ENCODE peak calls at places on chromosomes 3 and 15, in six cellular contexts. B is fibroblast of lung, X is GM23338, W is RWPE2, M is A549, A is breast epithelium. O is an unnamed sample.

GRCh38 chr3:142243134-142243533 is 17.7 kb upstream of the GK5 start:
- DNase-seq in A (no peak), X (peak), B (no peak), W (no peak), M (no peak), O (no peak)

GRCh38 chr3:88219138-88219792 is 69.5 kb downstream of the C3orf38 start:
- DNase-seq in M (peak), B (peak), X (peak), W (no peak), A (no peak), O (no peak)

GRCh38 chr15:92669432-92669831 is 13.9 kb upstream of the FAM174B start:
- DNase-seq in A (no peak), B (no peak), M (no peak), X (no peak), W (no peak), O (no peak)

GRCh38 chr15:36251450-36251849 is 328.0 kb upstream of the CDIN1 start:
- DNase-seq in X (peak), B (peak), W (no peak), A (no peak), M (no peak), O (no peak)

GRCh38 chr3:53084310-53085001 is 38.6 kb upstream of the SFMBT1 start:
- DNase-seq in W (no peak), X (no peak), B (no peak), M (no peak), A (peak), O (no peak)

GRCh38 chr3:145124886-145125285 is 1036.1 kb downstream of the PLOD2 start:
- DNase-seq in B (no peak), X (no peak), W (no peak), A (no peak), M (no peak), O (no peak)

GRCh38 chr3:106204160-106204868 is 335.5 kb upstream of the CBLB start:
- DNase-seq in A (no peak), B (no peak), X (no peak), W (no peak), M (no peak), O (no peak)

GRCh38 chr3:122564155-122564912 is at the start of the genes DTX3L and PARP9:
- DNase-seq in A (peak), X (peak), W (peak), M (peak), B (peak), O (peak)

GRCh38 chr15:69861331-69862171 is 236.2 kb downstream of the TLE3 start:
- DNase-seq in A (no peak), B (no peak), W (no peak), X (no peak), M (no peak), O (no peak)

GRCh38 chr3:41710646-41711388 is 251.1 kb downstream of the ULK4 start:
- DNase-seq in M (peak), B (peak), W (no peak), X (peak), A (no peak), O (no peak)

GRCh38 chr3:48548731-48549705 is 7.6 kb downstream of the PFKFB4 start:
- DNase-seq in A (peak), M (peak), B (peak), X (peak), W (peak), O (peak)

GRCh38 chr15:95174880-95175279 is 943.5 kb downstream of the MCTP2 start:
- DNase-seq in A (no peak), X (no peak), M (no peak), W (no peak), B (peak), O (no peak)

GRCh38 chr15:60218256-60218655 is 179.5 kb downstream of the ANXA2 start:
- DNase-seq in B (no peak), M (no peak), W (no peak), A (no peak), X (no peak), O (no peak)

GRCh38 chr15:62120776-62121175 is 44.3 kb downstream of the C2CD4B start:
- DNase-seq in M (no peak), B (no peak), A (no peak), W (no peak), X (no peak), O (no peak)

GRCh38 chr15:101266034-101266433 is 11.3 kb downstream of the SELENOS start:
- DNase-seq in M (no peak), X (no peak), A (no peak), B (peak), W (no peak), O (peak)

GRCh38 chr3:195893516-195893915 is 14.8 kb downstream of the TNK2 start:
- DNase-seq in B (no peak), M (no peak), X (no peak), W (no peak), A (no peak), O (no peak)

GRCh38 chr15:54859982-54860381 is 336.8 kb downstream of the RSL24D1 start:
- DNase-seq in W (no peak), X (no peak), A (no peak), M (no peak), B (no peak), O (no peak)

GRCh38 chr3:183265713-183266417 is 12.8 kb downstream of the B3GNT5 start:
- DNase-seq in X (peak), W (peak), A (no peak), B (peak), M (peak), O (no peak)

GRCh38 chr3:149777414-149778214 is 14.7 kb downstream of the ANKUB1 start:
- DNase-seq in B (no peak), M (no peak), W (no peak), A (no peak), X (peak), O (no peak)

DNA sequence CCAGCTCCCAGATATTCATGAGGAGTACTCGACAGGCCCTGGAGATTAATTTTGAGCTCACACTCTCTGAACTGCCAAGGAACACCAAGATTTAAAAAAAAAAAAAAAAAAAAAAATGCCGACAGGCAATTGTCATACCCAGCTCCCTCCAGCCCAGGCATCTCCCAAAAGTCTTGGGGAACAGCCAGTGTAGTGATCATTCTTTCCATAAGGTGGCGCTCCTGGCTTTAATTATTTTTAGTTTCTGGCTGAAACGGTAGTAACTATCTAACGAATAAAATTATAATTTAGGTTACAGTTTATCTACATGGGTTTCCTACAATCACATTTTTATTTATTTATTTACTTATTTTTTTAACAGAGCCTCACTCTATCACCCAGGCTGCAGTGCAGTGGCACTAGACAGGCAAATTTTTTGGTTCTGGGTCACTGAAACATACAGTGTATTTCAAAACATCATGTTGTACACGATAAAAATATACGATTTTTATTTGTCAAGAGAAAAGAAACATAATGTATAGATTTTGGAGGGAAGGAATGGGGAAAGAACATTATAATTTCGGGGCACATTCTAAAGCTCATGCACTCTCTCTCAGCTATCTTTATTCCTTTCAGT is 157.3 kb downstream of the ADAMTS9 start:
- DNase-seq in A (peak), M (peak), B (peak), W (no peak), X (peak), O (peak)
- TF ChIP-seq CTCF in A (peak), M (peak), B (peak), W (peak), X (peak), O (peak)

DNA sequence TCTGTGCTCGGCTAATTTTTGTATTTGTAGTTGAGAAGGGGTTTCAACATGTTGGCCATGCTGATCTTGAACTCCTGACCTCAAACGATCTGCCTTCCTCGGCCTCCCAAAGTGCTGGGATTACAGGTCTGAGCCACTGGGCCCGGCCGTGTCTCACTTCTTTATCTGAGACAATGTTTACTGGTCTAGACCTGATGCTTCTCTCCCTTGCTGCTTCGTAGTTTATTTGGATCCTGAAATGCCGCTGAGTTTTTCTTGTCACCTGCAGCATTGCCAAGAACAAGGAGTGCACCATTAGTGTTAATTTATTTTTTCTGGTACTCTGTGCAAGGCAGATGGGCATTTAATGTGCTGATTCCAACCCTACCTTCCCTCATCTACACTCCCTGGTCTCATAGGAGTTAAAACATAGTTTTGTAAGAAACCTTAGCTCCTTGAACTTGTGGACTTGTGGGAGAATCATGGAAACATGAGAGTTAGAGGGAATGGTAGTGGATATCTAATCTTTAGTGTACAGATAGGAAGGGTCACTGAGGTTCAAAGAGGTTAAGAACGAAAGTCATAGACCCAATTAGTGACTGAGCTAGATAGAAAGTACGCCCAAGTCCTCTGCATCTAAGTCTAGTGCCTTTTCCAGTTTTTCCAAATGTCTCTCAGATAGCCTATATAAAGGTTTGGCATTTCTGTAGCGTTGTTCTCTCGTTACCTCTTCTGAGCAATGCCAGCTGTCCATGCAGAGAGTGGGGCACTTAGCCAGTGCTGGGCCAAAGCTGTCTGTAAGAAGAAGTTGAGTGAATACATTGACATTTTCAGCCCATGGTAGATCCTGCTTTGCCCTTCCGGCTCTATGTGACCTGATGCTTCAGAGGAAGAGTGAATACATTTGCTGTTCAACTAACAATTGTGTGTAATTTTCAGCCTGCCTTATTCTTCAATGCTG is 244.1 kb downstream of the LPP start:
- DNase-seq in A (no peak), X (no peak), M (no peak), B (no peak), W (no peak), O (no peak)
- H3K4me3 ChIP-seq in A (no peak), X (no peak), M (no peak), B (no peak), W (no peak), O (peak)

GRCh38 chr3:99662838-99663570 is 24.6 kb downstream of the COL8A1 start:
- DNase-seq in A (no peak), W (no peak), M (no peak), X (peak), B (no peak), O (no peak)
- H3K27ac ChIP-seq in A (no peak), W (peak), M (no peak), X (peak), B (no peak), O (peak)

DNA sequence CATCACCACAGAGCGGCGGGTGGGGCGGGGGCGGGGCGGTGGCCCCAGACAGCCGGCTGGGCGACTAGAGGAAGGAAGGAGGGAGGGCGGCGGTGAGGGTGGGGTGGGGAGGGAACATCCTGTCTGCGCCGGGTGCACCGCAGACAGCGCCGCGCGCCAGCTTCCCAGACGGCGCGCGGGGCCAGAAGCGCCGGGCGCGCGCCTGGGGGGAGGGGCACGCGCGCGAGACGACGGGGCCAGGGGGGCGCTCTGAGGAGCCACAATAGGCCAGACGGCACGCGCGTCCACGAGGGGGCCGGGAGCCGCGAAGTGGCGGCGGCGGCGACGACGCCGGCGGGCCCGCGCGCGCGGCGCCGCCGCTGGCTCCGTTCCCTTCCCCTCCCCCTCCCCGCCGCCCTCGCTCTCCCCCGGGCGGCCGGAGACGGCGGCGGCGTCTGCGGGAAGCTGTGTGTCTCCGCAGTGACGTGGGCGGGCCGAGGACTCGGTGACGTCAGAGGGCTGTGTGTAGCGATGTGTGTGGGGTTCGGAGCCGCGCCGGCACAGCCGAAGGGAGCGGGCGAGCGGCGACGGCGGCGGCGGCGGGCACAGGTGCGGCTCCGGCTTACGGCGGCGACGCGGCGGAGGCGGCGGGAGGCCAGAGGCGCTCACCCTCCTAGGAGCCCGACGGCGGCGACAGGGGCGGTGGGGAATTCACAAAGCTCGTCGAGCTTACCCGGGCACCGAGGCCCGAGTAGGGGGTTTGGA is at the start of gene SKIL:
- DNase-seq in X (peak), W (peak), A (peak), B (peak), M (peak), O (peak)
- TF ChIP-seq CTCF in X (no peak), W (no peak), A (no peak), B (no peak), M (peak), O (no peak)

GRCh38 chr3:160403028-160403545 is 3.6 kb downstream of the SMC4 start:
- DNase-seq in A (no peak), W (no peak), X (no peak), M (no peak), B (peak), O (no peak)

GRCh38 chr3:160402249-160403027 is 3.0 kb downstream of the SMC4 start:
- DNase-seq in W (no peak), X (no peak), A (no peak), B (peak), M (no peak), O (no peak)

GRCh38 chr3:160400631-160401150 is 1.2 kb downstream of the SMC4 start:
- DNase-seq in X (peak), W (no peak), M (no peak), A (no peak), B (no peak), O (no peak)

GRCh38 chr3:160401301-160402095 is 2.0 kb downstream of the SMC4 start:
- DNase-seq in A (no peak), X (no peak), M (peak), B (peak), W (no peak), O (peak)

GRCh38 chr3:160403796-160404510 is 4.5 kb downstream of the SMC4 start:
- DNase-seq in B (peak), W (no peak), M (no peak), A (no peak), X (no peak), O (no peak)
- H3K4me3 ChIP-seq in B (no peak), W (no peak), M (peak), A (no peak), X (no peak), O (peak)

GRCh38 chr3:156495816-156496215 is 59.1 kb downstream of the SSR3 start:
- DNase-seq in M (no peak), X (no peak), A (no peak), B (no peak), W (no peak), O (no peak)
- H3K27ac ChIP-seq in M (no peak), X (no peak), A (no peak), B (no peak), W (no peak), O (no peak)

DNA sequence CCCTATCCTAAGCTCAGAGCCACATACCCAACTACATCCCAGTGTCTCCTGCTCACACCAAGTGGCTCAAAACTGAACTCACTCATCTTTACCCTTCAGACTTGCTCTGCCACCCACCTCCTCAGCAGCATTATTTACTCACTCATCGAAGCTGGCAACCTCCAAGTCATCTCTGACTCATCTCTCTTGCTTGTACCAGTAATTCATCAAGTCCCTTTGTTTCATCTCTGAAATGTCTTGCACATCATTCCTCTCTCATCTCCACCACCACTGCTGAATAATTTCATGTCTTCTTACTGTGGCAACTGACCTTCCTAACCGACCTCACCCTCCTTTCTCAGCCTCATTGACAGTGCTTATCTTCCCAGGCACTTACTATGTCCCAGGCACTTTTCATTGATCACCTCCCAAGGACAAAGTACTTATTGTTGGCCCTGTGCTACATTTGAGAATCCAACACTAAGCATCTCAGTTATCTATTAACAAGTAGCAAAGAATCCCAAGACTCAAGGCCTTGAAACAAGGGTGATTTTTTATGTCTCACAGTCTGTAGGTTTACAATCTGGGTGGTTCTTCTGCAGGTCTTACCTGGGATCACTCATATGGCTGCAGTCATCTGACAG is 82.0 kb downstream of the MRPL46 start:
- DNase-seq in M (peak), W (peak), B (peak), X (no peak), A (no peak), O (peak)
- TF ChIP-seq CTCF in M (no peak), W (no peak), B (no peak), X (no peak), A (no peak), O (no peak)

DNA sequence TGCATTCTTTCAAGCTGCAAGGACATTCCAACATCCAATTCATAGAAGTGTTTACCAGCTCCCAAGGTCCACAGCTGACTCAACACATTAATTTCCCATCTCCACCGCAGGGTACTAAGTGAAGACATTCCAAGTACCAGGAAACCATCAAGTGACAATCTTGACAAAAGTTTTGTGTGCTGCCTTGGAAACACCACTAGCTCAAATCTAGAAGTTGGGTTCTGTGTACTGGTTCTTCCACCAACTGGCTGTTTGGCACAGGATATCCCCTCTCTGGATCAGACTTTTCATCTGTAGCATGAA is 46.7 kb downstream of the WNT5A start:
- DNase-seq in A (no peak), X (no peak), W (no peak), B (no peak), M (no peak), O (no peak)
- H3K4me3 ChIP-seq in A (no peak), X (no peak), W (no peak), B (no peak), M (no peak), O (no peak)

DNA sequence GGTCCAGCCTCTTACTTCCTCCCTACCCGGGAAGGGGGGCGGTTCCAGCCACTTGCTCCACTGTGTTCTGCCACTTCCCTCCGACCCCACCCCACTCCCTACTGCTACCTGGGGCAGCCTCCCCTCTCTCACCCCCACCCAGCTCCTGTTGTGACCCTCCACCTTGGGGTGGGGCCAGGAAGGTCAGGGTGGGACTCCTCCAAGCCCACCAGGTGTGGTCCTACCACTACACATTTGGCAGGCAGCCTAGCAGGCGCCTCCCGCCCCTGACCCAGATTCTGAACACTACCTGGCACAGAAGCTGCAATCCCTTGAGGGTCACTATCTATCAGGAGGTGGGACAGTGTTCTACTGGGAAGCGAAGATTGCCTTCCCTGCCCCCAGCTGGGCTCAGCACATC is 13.7 kb upstream of the RAF1 start:
- DNase-seq in B (no peak), M (no peak), W (no peak), A (no peak), X (no peak), O (no peak)
- H3K27ac ChIP-seq in B (no peak), M (peak), W (no peak), A (no peak), X (no peak), O (no peak)

GRCh38 chr3:63937661-63938651 is 25.8 kb upstream of the SCAANT1 start:
- DNase-seq in X (peak), M (no peak), B (no peak), A (no peak), W (no peak), O (no peak)
- TF ChIP-seq CTCF in X (no peak), M (no peak), B (no peak), A (no peak), W (no peak), O (no peak)